ENCODE peak calls at places on chromosomes 13 and 19, in ten cellular contexts. G is NCI-H460; S is AG09309; F is A673; K is effector CD4-positive, alpha-beta T cell; C is effector memory CD4-positive, alpha-beta T cell; L is substantia nigra; M is neuronal stem cell; U is ovary; A is brain microvascular endothelial cell. D is an unnamed sample.

GRCh38 chr19:12453495-12453894 is 12.7 kb upstream of the ZNF443 start:
- DNase-seq in C (no peak), M (no peak), A (no peak), K (no peak), S (no peak), G (no peak), L (no peak), U (no peak), F (no peak), D (no peak)

GRCh38 chr19:58474291-58474996 is 1.7 kb upstream of the ZNF446 start:
- DNase-seq in K (no peak), A (peak; percentile 76), L (no peak), C (no peak), G (no peak), S (no peak), F (no peak), U (no peak), M (no peak), D (no peak)

GRCh38 chr13:94291631-94292322 is 187.7 kb downstream of the DCT start:
- DNase-seq in F (no peak), S (no peak), K (no peak), U (no peak), G (no peak), A (no peak), M (no peak), C (no peak), L (no peak), D (no peak)

GRCh38 chr19:28351761-28352160 is 861.2 kb downstream of the UQCRFS1 start:
- DNase-seq in M (no peak), S (no peak), G (no peak), F (no peak), U (no peak), C (no peak), K (no peak), A (peak; percentile 3), L (no peak), D (no peak)

GRCh38 chr13:101018720-101019119 is 344.1 kb upstream of the TMTC4 start:
- DNase-seq in U (no peak), S (no peak), C (no peak), M (no peak), K (no peak), F (no peak), L (no peak), A (peak; percentile 53), G (no peak), D (peak; percentile 3)

GRCh38 chr19:50877338-50877737 is 4.1 kb downstream of the KLK2 start:
- DNase-seq in M (no peak), F (no peak), U (no peak), K (no peak), C (no peak), A (no peak), S (no peak), G (no peak), L (no peak), D (no peak)

GRCh38 chr19:18776288-18776594 is 14.9 kb downstream of the COMP start:
- DNase-seq in M (no peak), K (no peak), S (no peak), U (no peak), F (no peak), A (peak; percentile 53), C (no peak), L (no peak), G (no peak), D (no peak)

GRCh38 chr13:45751882-45752281 is 49.8 kb downstream of the CBY2 start:
- DNase-seq in K (no peak), M (no peak), A (no peak), G (no peak), L (no peak), U (no peak), C (no peak), S (no peak), F (peak; percentile 22), D (no peak)

GRCh38 chr13:32001392-32001768 is 30.2 kb upstream of the FRY start:
- DNase-seq in C (no peak), G (peak; percentile 51), F (peak; percentile 43), U (no peak), M (peak; percentile 24), K (no peak), L (no peak), S (no peak), A (peak; percentile 35), D (peak; percentile 40)

D was measured in A549.